ENCODE peak calls at places on chromosomes 2 and 18, in four cellular contexts. E is adrenal gland; M is effector memory CD4-positive, alpha-beta T cell; V is neuronal stem cell. T is an unnamed sample.

GRCh38 chr2:28250006-28250405 is 142.7 kb upstream of the FOSL2 start:
- DNase-seq in E (peak; percentile 38), M (no peak), V (no peak), T (no peak)

GRCh38 chr18:42086288-42086687 is 131.3 kb downstream of the PIK3C3 start:
- DNase-seq in E (peak; percentile 67), M (no peak), V (no peak), T (no peak)

GRCh38 chr2:164028764-164029534 is 293.1 kb upstream of the FIGN start:
- DNase-seq in E (no peak), M (no peak), V (no peak), T (no peak)

GRCh38 chr2:123958011-123958410 is 67.1 kb upstream of the CNTNAP5 start:
- DNase-seq in E (no peak), M (no peak), V (no peak), T (no peak)

GRCh38 chr2:99634234-99634633 is 144.4 kb upstream of the REV1 start:
- DNase-seq in E (no peak), M (no peak), V (no peak), T (no peak)

GRCh38 chr2:112685167-112685884 is 35.5 kb upstream of the NT5DC4 start:
- DNase-seq in E (no peak), M (no peak), V (no peak), T (no peak)

GRCh38 chr2:224849264-224849663 is 133.1 kb upstream of the CCDC195 start:
- DNase-seq in E (no peak), M (no peak), V (no peak), T (no peak)

GRCh38 chr18:21636769-21637168 is 24.7 kb downstream of the SNRPD1 start:
- DNase-seq in E (no peak), M (no peak), V (no peak), T (no peak)

GRCh38 chr2:127404466-127405251 is 13.6 kb upstream of the PROC start:
- DNase-seq in E (no peak), M (no peak), V (no peak), T (no peak)

GRCh38 chr2:155872396-155872795 is 460.1 kb downstream of the NR4A2 start:
- DNase-seq in E (no peak), M (no peak), V (no peak), T (no peak)

GRCh38 chr2:233810385-233810784 is 32.3 kb downstream of the MROH2A start:
- DNase-seq in E (no peak), M (no peak), V (no peak), T (no peak)

GRCh38 chr2:140734992-140735391 is 1395.8 kb downstream of the LRP1B start:
- DNase-seq in E (no peak), M (no peak), V (no peak), T (no peak)

GRCh38 chr2:229330952-229331351 is 59.9 kb upstream of the PID1 start:
- DNase-seq in E (peak; percentile 14), M (no peak), V (no peak), T (no peak)

GRCh38 chr2:179837408-179837807 is 24.0 kb downstream of the ZNF385B start:
- DNase-seq in E (peak; percentile 44), M (no peak), V (no peak), T (no peak)

GRCh38 chr2:208648368-208648767 is 241.8 kb downstream of the PTH2R start:
- DNase-seq in E (no peak), M (no peak), V (no peak), T (no peak)

GRCh38 chr2:121368155-121368554 is 83.2 kb upstream of the TFCP2L1 start:
- DNase-seq in E (no peak), M (no peak), V (no peak), T (no peak)

GRCh38 chr18:48022021-48022420 is 91.6 kb upstream of the SMAD2 start:
- DNase-seq in E (no peak), M (no peak), V (no peak), T (no peak)

GRCh38 chr2:20179179-20179754 is 45.7 kb downstream of the SDC1 start:
- DNase-seq in E (no peak), M (no peak), V (no peak), T (no peak)

GRCh38 chr2:72133721-72134407 is 13.8 kb downstream of the CYP26B1 start:
- DNase-seq in E (no peak), M (no peak), V (no peak), T (no peak)

GRCh38 chr2:72134408-72134996 is 13.2 kb downstream of the CYP26B1 start:
- DNase-seq in E (no peak), M (no peak), V (no peak), T (no peak)

GRCh38 chr2:72131371-72131891 is 16.2 kb downstream of the CYP26B1 start:
- DNase-seq in E (no peak), M (no peak), V (no peak), T (peak; percentile 10)

GRCh38 chr2:72131916-72132841 is 15.5 kb downstream of the CYP26B1 start:
- DNase-seq in E (no peak), M (no peak), V (no peak), T (peak; percentile 12)

GRCh38 chr2:72132981-72133720 is 14.5 kb downstream of the CYP26B1 start:
- DNase-seq in E (no peak), M (no peak), V (no peak), T (no peak)
- H3K4me3 ChIP-seq in E (no peak overlapping the region), M (no peak overlapping the region), V (no peak overlapping the region), T (no peak overlapping the region)

DNA sequence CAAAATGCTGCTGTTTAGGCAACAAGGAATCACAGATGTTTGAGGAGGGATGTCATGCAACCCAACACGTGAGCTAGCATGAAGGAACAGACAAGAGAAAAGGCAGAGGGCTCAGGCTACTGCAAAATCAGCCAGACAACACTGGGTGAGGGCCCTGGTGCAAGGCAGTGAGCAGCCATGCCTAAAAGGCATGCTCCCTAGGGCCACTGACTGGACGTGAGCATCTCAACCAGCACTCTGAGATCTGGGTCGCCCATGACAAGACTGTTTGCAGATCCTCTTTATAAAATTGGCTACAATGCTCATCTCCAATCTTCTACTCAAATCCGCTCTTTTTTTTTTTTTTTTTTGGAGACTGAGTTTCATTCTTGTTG is 49.1 kb downstream of the KIAA2012 start:
- DNase-seq in E (no peak), M (no peak), V (no peak), T (no peak)
- H3K27ac ChIP-seq in E (no peak overlapping the region), M (no peak overlapping the region), V (no peak overlapping the region), T (no peak overlapping the region)

GRCh38 chr2:238290715-238291549 is 2.5 kb upstream of the PER2 start:
- DNase-seq in E (no peak), M (no peak), V (no peak), T (peak; percentile 63)

GRCh38 chr2:238287702-238288649 is at the start of gene PER2:
- DNase-seq in E (peak; percentile 69), M (peak; percentile 20), V (no peak), T (peak; percentile 65)

GRCh38 chr2:238288650-238289573 is 502 bp upstream of the PER2 start:
- DNase-seq in E (peak; percentile 96), M (peak; percentile 95), V (peak; percentile 99), T (peak; percentile 99)

GRCh38 chr2:238290079-238290478 is 1.7 kb upstream of the PER2 start:
- DNase-seq in E (no peak), M (no peak), V (no peak), T (peak; percentile 94)

GRCh38 chr2:238289574-238289973 is 1.2 kb upstream of the PER2 start:
- DNase-seq in E (no peak), M (no peak), V (no peak), T (no peak)
- H3K4me1 ChIP-seq in E (peaks cover 23% of the 10 kb centered on the region), M (peaks cover 19% of the 10 kb centered on the region), V (peaks cover 35% of the 10 kb centered on the region), T (peaks cover 15% of the 10 kb centered on the region)

DNA sequence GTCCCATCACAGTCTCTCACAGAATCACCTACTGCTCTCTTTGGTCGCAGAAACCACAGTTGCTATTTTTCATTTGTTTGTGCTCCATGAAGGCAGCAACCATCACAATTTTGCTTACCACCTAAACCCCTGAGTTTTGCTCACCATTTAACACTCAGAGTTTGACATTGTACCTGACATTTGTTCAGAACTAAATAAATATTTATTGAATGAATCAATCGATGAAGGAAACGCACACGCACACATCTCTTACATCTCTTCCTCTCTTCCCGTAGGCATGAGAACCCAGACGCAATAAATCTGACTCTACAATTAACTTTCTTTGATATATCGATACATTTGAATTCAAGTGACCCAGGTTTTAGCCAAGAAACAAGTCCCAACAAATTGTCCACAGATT is 105.5 kb upstream of the RNF152 start:
- DNase-seq in E (no peak), M (no peak), V (no peak), T (no peak)
- H3K4me3 ChIP-seq in E (no peak overlapping the region), M (no peak overlapping the region), V (no peak overlapping the region), T (no peak overlapping the region)

GRCh38 chr2:68834737-68835136 is 36.5 kb downstream of the BMP10 start:
- DNase-seq in E (no peak), M (no peak), V (no peak), T (no peak)
- H3K27ac ChIP-seq in E (peak overlapping the region; percentile 45), M (no peak overlapping the region), V (no peak overlapping the region), T (no peak overlapping the region)

GRCh38 chr2:36358317-36358659 is 2.7 kb downstream of the CRIM1 start:
- DNase-seq in E (no peak), M (no peak), V (no peak), T (no peak)

GRCh38 chr2:36361396-36361795 is 5.8 kb downstream of the CRIM1 start:
- DNase-seq in E (no peak), M (no peak), V (no peak), T (no peak)

GRCh38 chr2:36359006-36359580 is 3.5 kb downstream of the CRIM1 start:
- DNase-seq in E (no peak), M (no peak), V (no peak), T (no peak)

GRCh38 chr2:36360834-36361233 is 5.3 kb downstream of the CRIM1 start:
- DNase-seq in E (no peak), M (no peak), V (no peak), T (no peak)

GRCh38 chr2:36360063-36360462 is 4.5 kb downstream of the CRIM1 start:
- DNase-seq in E (no peak), M (no peak), V (no peak), T (no peak)
- H3K4me1 ChIP-seq in E (peaks cover 3% of the 10 kb centered on the region), M (peaks cover 8% of the 10 kb centered on the region), V (peaks cover 14% of the 10 kb centered on the region), T (peaks cover 3% of the 10 kb centered on the region)

GRCh38 chr2:222701233-222701632 is 29.8 kb downstream of the MOGAT1 start:
- DNase-seq in E (no peak), M (no peak), V (no peak), T (no peak)
- H3K4me3 ChIP-seq in E (no peak overlapping the region), M (no peak overlapping the region), V (no peak overlapping the region), T (no peak overlapping the region)

DNA sequence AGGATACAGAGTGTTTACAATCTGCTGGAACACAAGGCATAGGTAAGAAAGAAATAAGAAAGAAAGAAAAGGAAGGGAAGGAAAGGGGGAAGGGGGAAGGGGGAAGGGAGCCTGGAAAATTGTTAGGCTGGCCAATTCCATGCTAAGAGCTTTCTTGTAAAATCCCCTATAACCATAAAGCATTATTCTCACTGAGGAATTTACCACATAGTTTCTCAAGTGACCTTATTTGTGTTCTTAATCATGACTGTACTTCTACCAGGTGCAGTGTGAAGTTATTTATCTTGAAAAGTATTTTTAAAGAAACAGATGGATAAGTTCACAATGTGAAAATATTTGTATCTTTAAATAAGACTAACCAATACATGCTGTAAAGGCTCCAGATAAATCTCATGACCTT is 39.2 kb upstream of the KIDINS220 start:
- DNase-seq in E (no peak), M (no peak), V (no peak), T (no peak)
- H3K27ac ChIP-seq in E (no peak overlapping the region), M (no peak overlapping the region), V (no peak overlapping the region), T (no peak overlapping the region)

GRCh38 chr18:6820314-6820713 is 90.8 kb downstream of the ARHGAP28 start:
- DNase-seq in E (no peak), M (no peak), V (no peak), T (no peak)

GRCh38 chr18:6816154-6816553 is 86.6 kb downstream of the ARHGAP28 start:
- DNase-seq in E (no peak), M (no peak), V (no peak), T (no peak)

GRCh38 chr18:6819332-6819731 is 89.8 kb downstream of the ARHGAP28 start:
- DNase-seq in E (no peak), M (no peak), V (no peak), T (no peak)

GRCh38 chr18:6821346-6821745 is 91.8 kb downstream of the ARHGAP28 start:
- DNase-seq in E (no peak), M (no peak), V (no peak), T (no peak)
- H3K4me1 ChIP-seq in E (no peaks in the 10 kb centered on the region), M (no peaks in the 10 kb centered on the region), V (no peaks in the 10 kb centered on the region), T (no peaks in the 10 kb centered on the region)

T was measured in colonic mucosa.